ENCODE peak calls at places on chromosomes 16 and 17, in six cellular contexts. One of them, this sample, is unnamed.

GRCh38 chr17:44832821-44833220 is 2.7 kb upstream of the GJC1 start:
- DNase-seq in amygdala: no peak
- DNase-seq in cardiac fibroblast: no peak
- DNase-seq in MCF 10A: no peak
- DNase-seq in stimulated activated CD8-positive, alpha-beta memory T cell treated with anti-CD3 and anti-CD28 coated beads, Interleukin-4, amount 100 ng/mL, for 4 hours: no peak
- DNase-seq in Right ventricle myocardium superior: no peak
- DNase-seq in this sample: no peak

GRCh38 chr16:46982335-46982734 is 8.9 kb upstream of the DNAJA2 start:
- DNase-seq in amygdala: no peak
- DNase-seq in cardiac fibroblast: no peak
- DNase-seq in MCF 10A: no peak
- DNase-seq in stimulated activated CD8-positive, alpha-beta memory T cell treated with anti-CD3 and anti-CD28 coated beads, Interleukin-4, amount 100 ng/mL, for 4 hours: no peak
- DNase-seq in Right ventricle myocardium superior: no peak
- DNase-seq in this sample: no peak

GRCh38 chr16:85187002-85187401 is 74.7 kb upstream of the CIBAR2 start:
- DNase-seq in amygdala: no peak
- DNase-seq in cardiac fibroblast: peak; percentile 55
- DNase-seq in MCF 10A: no peak
- DNase-seq in stimulated activated CD8-positive, alpha-beta memory T cell treated with anti-CD3 and anti-CD28 coated beads, Interleukin-4, amount 100 ng/mL, for 4 hours: no peak
- DNase-seq in Right ventricle myocardium superior: peak; percentile 73
- DNase-seq in this sample: no peak

GRCh38 chr17:42682400-42683384 is at the start of gene CNTNAP1:
- DNase-seq in amygdala: peak; percentile 36
- DNase-seq in cardiac fibroblast: peak; percentile 86
- DNase-seq in MCF 10A: peak; percentile 63
- DNase-seq in stimulated activated CD8-positive, alpha-beta memory T cell treated with anti-CD3 and anti-CD28 coated beads, Interleukin-4, amount 100 ng/mL, for 4 hours: no peak
- DNase-seq in Right ventricle myocardium superior: peak; percentile 72
- DNase-seq in this sample: no peak

GRCh38 chr17:50337956-50338355 is 8.0 kb upstream of the XYLT2 start:
- DNase-seq in amygdala: no peak
- DNase-seq in cardiac fibroblast: no peak
- DNase-seq in MCF 10A: no peak
- DNase-seq in stimulated activated CD8-positive, alpha-beta memory T cell treated with anti-CD3 and anti-CD28 coated beads, Interleukin-4, amount 100 ng/mL, for 4 hours: no peak
- DNase-seq in Right ventricle myocardium superior: no peak
- DNase-seq in this sample: no peak

GRCh38 chr17:28228109-28228840 is 90.7 kb upstream of the TMEM97 start:
- DNase-seq in amygdala: no peak
- DNase-seq in cardiac fibroblast: no peak
- DNase-seq in MCF 10A: no peak
- DNase-seq in stimulated activated CD8-positive, alpha-beta memory T cell treated with anti-CD3 and anti-CD28 coated beads, Interleukin-4, amount 100 ng/mL, for 4 hours: no peak
- DNase-seq in Right ventricle myocardium superior: no peak
- DNase-seq in this sample: no peak

GRCh38 chr16:8735574-8735973 is 61.2 kb downstream of the ABAT start:
- DNase-seq in amygdala: no peak
- DNase-seq in cardiac fibroblast: no peak
- DNase-seq in MCF 10A: no peak
- DNase-seq in stimulated activated CD8-positive, alpha-beta memory T cell treated with anti-CD3 and anti-CD28 coated beads, Interleukin-4, amount 100 ng/mL, for 4 hours: no peak
- DNase-seq in Right ventricle myocardium superior: no peak
- DNase-seq in this sample: no peak

GRCh38 chr16:74563828-74564263 is 43.1 kb downstream of the GLG1 start:
- DNase-seq in amygdala: no peak
- DNase-seq in cardiac fibroblast: peak; percentile 33
- DNase-seq in MCF 10A: peak; percentile 83
- DNase-seq in stimulated activated CD8-positive, alpha-beta memory T cell treated with anti-CD3 and anti-CD28 coated beads, Interleukin-4, amount 100 ng/mL, for 4 hours: no peak
- DNase-seq in Right ventricle myocardium superior: no peak
- DNase-seq in this sample: peak; percentile 67

GRCh38 chr16:11262915-11263314 is 6.2 kb downstream of the TNP2 start:
- DNase-seq in amygdala: no peak
- DNase-seq in cardiac fibroblast: no peak
- DNase-seq in MCF 10A: no peak
- DNase-seq in stimulated activated CD8-positive, alpha-beta memory T cell treated with anti-CD3 and anti-CD28 coated beads, Interleukin-4, amount 100 ng/mL, for 4 hours: no peak
- DNase-seq in Right ventricle myocardium superior: no peak
- DNase-seq in this sample: no peak

GRCh38 chr17:43570518-43570928 is 24.4 kb upstream of the ETV4 start:
- DNase-seq in amygdala: no peak
- DNase-seq in cardiac fibroblast: no peak
- DNase-seq in MCF 10A: peak; percentile 65
- DNase-seq in stimulated activated CD8-positive, alpha-beta memory T cell treated with anti-CD3 and anti-CD28 coated beads, Interleukin-4, amount 100 ng/mL, for 4 hours: no peak
- DNase-seq in Right ventricle myocardium superior: no peak
- DNase-seq in this sample: no peak

GRCh38 chr17:82330322-82331239 is 3.0 kb downstream of the SECTM1 start:
- DNase-seq in amygdala: no peak
- DNase-seq in cardiac fibroblast: peak; percentile 77
- DNase-seq in MCF 10A: peak; percentile 77
- DNase-seq in stimulated activated CD8-positive, alpha-beta memory T cell treated with anti-CD3 and anti-CD28 coated beads, Interleukin-4, amount 100 ng/mL, for 4 hours: no peak
- DNase-seq in Right ventricle myocardium superior: no peak
- DNase-seq in this sample: peak; percentile 57